ENCODE peak calls at places on chromosomes 6 and 20, in seven cellular contexts. Y, C, A, Z, T, I and D are unnamed samples.

GRCh38 chr6:45376310-45377040 is 1.3 kb downstream of the SUPT3H start:
- DNase-seq in A (no peak), Z (no peak), T (no peak), I (peak), Y (no peak), C (no peak), D (no peak)

GRCh38 chr6:161035981-161036263 is 44.4 kb downstream of the MAP3K4 start:
- DNase-seq in A (no peak), I (no peak), T (no peak), C (no peak), Y (no peak), Z (no peak), D (no peak)

GRCh38 chr6:163738304-163738703 is 323.8 kb downstream of the QKI start:
- DNase-seq in I (no peak), Z (no peak), T (no peak), Y (no peak), A (no peak), C (no peak), D (no peak)

GRCh38 chr20:50734730-50735679 is 3.6 kb downstream of the PARD6B start:
- DNase-seq in C (no peak), Z (no peak), T (no peak), A (no peak), I (no peak), Y (no peak), D (peak)

GRCh38 chr6:24566020-24566752 is 71.4 kb downstream of the ALDH5A1 start:
- DNase-seq in I (no peak), A (no peak), Z (no peak), Y (no peak), C (no peak), T (peak), D (no peak)

GRCh38 chr20:42634096-42634495 is 555.6 kb downstream of the PTPRT start:
- DNase-seq in C (no peak), A (no peak), Z (no peak), I (no peak), Y (no peak), T (no peak), D (no peak)

GRCh38 chr6:26317503-26317902 is 47.5 kb upstream of the BTN3A2 start:
- DNase-seq in T (no peak), Z (no peak), A (no peak), C (no peak), Y (no peak), I (no peak), D (no peak)

GRCh38 chr6:170224694-170225660 is 65.9 kb downstream of the DLL1 start:
- DNase-seq in Z (no peak), I (no peak), T (no peak), Y (no peak), C (no peak), A (peak), D (no peak)

GRCh38 chr20:49459684-49460083 is 22.8 kb downstream of the KCNB1 start:
- DNase-seq in I (no peak), Y (no peak), C (no peak), Z (no peak), A (no peak), T (no peak), D (no peak)

GRCh38 chr6:36358235-36358915 is 21.7 kb upstream of the BNIP5 start:
- DNase-seq in Z (no peak), T (no peak), A (peak), Y (no peak), C (no peak), I (peak), D (no peak)

GRCh38 chr6:160036331-160036695 is 67.4 kb downstream of the IGF2R start:
- DNase-seq in I (no peak), C (no peak), Y (no peak), T (no peak), A (no peak), Z (no peak), D (no peak)

GRCh38 chr20:38727602-38728236 is 3.4 kb downstream of the SLC32A1 start:
- DNase-seq in I (no peak), C (no peak), Z (peak), T (no peak), Y (no peak), A (no peak), D (no peak)

GRCh38 chr6:53031281-53031680 is 33.9 kb upstream of the FBXO9 start:
- DNase-seq in Y (no peak), C (no peak), A (no peak), Z (no peak), T (no peak), I (no peak), D (no peak)

GRCh38 chr20:61941721-61942405 is 123.8 kb downstream of the TAF4 start:
- DNase-seq in Y (no peak), Z (no peak), T (no peak), C (no peak), I (no peak), A (no peak), D (no peak)

GRCh38 chr6:7993952-7994351 is 70.2 kb downstream of the BLOC1S5 start:
- DNase-seq in C (no peak), Z (no peak), A (no peak), Y (no peak), I (no peak), T (no peak), D (no peak)

GRCh38 chr20:1166963-1167720 is 17.6 kb downstream of the TMEM74B start:
- DNase-seq in C (no peak), I (peak), Y (no peak), A (no peak), Z (no peak), T (no peak), D (no peak)

GRCh38 chr6:1950631-1951030 is 294.8 kb downstream of the GMDS start:
- DNase-seq in Y (no peak), A (no peak), T (no peak), I (no peak), C (no peak), Z (no peak), D (no peak)

GRCh38 chr6:120272038-120272437 is 922.5 kb upstream of the MAN1A1 start:
- DNase-seq in C (no peak), Y (no peak), Z (no peak), T (no peak), I (no peak), A (no peak), D (no peak)

GRCh38 chr6:37127961-37128862 is 41.7 kb upstream of the PIM1 start:
- DNase-seq in T (no peak), I (peak), C (no peak), A (peak), Y (no peak), Z (no peak), D (no peak)

GRCh38 chr20:1875762-1876161 is 19.4 kb upstream of the SIRPA start:
- DNase-seq in I (no peak), Y (no peak), C (no peak), A (no peak), Z (no peak), T (no peak), D (no peak)

GRCh38 chr20:44728835-44729342 is 13.7 kb downstream of the CCN5 start:
- DNase-seq in A (peak), Z (no peak), C (no peak), Y (no peak), I (peak), T (peak), D (peak)

GRCh38 chr6:21935561-21936028 is 342.0 kb downstream of the SOX4 start:
- DNase-seq in Z (peak), A (peak), T (no peak), I (peak), Y (no peak), C (no peak), D (no peak)

GRCh38 chr6:126764696-126765095 is 353.8 kb upstream of the RSPO3 start:
- DNase-seq in A (no peak), I (no peak), Z (no peak), Y (no peak), C (no peak), T (no peak), D (no peak)

GRCh38 chr6:42390228-42390934 is 61.3 kb downstream of the TRERF1 start:
- DNase-seq in I (no peak), C (no peak), T (no peak), A (no peak), Z (peak), Y (peak), D (no peak)

GRCh38 chr6:159953091-159953581 is 15.7 kb upstream of the IGF2R start:
- DNase-seq in Y (no peak), T (no peak), Z (no peak), C (no peak), I (peak), A (peak), D (no peak)

GRCh38 chr20:5835870-5836269 is 85.7 kb downstream of the SHLD1 start:
- DNase-seq in T (no peak), I (peak), C (no peak), Z (peak), Y (no peak), A (no peak), D (no peak)

GRCh38 chr6:74764486-74764885 is 441.4 kb downstream of the COL12A1 start:
- DNase-seq in T (no peak), I (no peak), C (no peak), A (no peak), Z (no peak), Y (no peak), D (no peak)

GRCh38 chr6:112349915-112350314 is 2.8 kb downstream of the RFPL4B start:
- DNase-seq in I (no peak), C (no peak), Y (no peak), A (no peak), Z (no peak), T (no peak), D (no peak)